ENCODE peak calls at places on chromosome 1, in five cellular contexts. M is GM20000; Z is LoVo; D is GM23248; F is central memory CD8-positive, alpha-beta T cell. U is an unnamed sample.

GRCh38 chr1:121558514-121558913 is 373.7 kb downstream of the SRGAP2C start:
- DNase-seq in M (no peak), Z (no peak), D (peak), F (no peak), U (peak)

GRCh38 chr1:65924471-65924870 is 131.8 kb downstream of the PDE4B start:
- DNase-seq in M (no peak), Z (no peak), D (peak), F (no peak), U (peak)

GRCh38 chr1:52239708-52240001 is 97.8 kb downstream of the ZFYVE9 start:
- DNase-seq in M (peak), Z (no peak), D (no peak), F (no peak), U (no peak)

GRCh38 chr1:201475915-201476669 is 7.1 kb upstream of the PHLDA3 start:
- DNase-seq in M (no peak), Z (no peak), D (no peak), F (no peak), U (no peak)

GRCh38 chr1:47599777-47600176 is 161.9 kb downstream of the FOXD2 start:
- DNase-seq in M (no peak), Z (no peak), D (no peak), F (no peak), U (no peak)

GRCh38 chr1:161981126-161981525 is 42.5 kb downstream of the OLFML2B start:
- DNase-seq in M (no peak), Z (no peak), D (no peak), F (no peak), U (no peak)

GRCh38 chr1:27377760-27378495 is 3.3 kb upstream of the FCN3 start:
- DNase-seq in M (no peak), Z (no peak), D (no peak), F (no peak), U (no peak)

GRCh38 chr1:17119076-17119743 is at the start of gene PADI2:
- DNase-seq in M (peak), Z (peak), D (peak), F (no peak), U (peak)

GRCh38 chr1:176820292-176821056 is 344.0 kb downstream of the ASTN1 start:
- DNase-seq in M (no peak), Z (no peak), D (peak), F (no peak), U (no peak)

U was measured in EH.